ENCODE peak calls at places on chromosomes 6 and 20, in ten cellular contexts. E is colonic mucosa, N is RWPE1, X is HT-29, P is non-pigmented ciliary epithelial cell, T is HFFc6, L is adipocyte, A is NCI-H510A, F is AG04449, J is endodermal cell. U is an unnamed sample.

GRCh38 chr6:17012421-17013225 is 89.2 kb upstream of the STMND1 start:
- DNase-seq in J (peak), N (no peak), A (no peak), L (peak), P (peak), F (peak), E (no peak), X (no peak), T (peak), U (no peak)

GRCh38 chr6:105487040-105487787 is 84.3 kb upstream of the PREP start:
- DNase-seq in X (no peak), J (no peak), F (no peak), P (no peak), A (peak), N (no peak), E (no peak), L (no peak), T (no peak), U (no peak)

GRCh38 chr20:46119547-46119946 is 1.4 kb downstream of the CD40 start:
- DNase-seq in E (no peak), A (no peak), P (no peak), F (no peak), X (no peak), N (no peak), L (no peak), T (no peak), J (no peak), U (no peak)

GRCh38 chr6:4851035-4851434 is 74.8 kb downstream of the CDYL start:
- DNase-seq in T (no peak), L (no peak), A (no peak), E (no peak), N (no peak), X (no peak), P (no peak), F (no peak), J (no peak), U (no peak)

GRCh38 chr20:7772376-7772775 is 167.9 kb downstream of the HAO1 start:
- DNase-seq in T (no peak), F (no peak), P (no peak), J (no peak), N (peak), L (peak), X (no peak), A (peak), E (no peak), U (peak)

GRCh38 chr6:36820700-36821580 is 18.3 kb downstream of the CPNE5 start:
- DNase-seq in J (peak), L (peak), X (no peak), A (no peak), E (no peak), F (no peak), N (no peak), P (peak), T (peak), U (peak)

GRCh38 chr6:13767121-13767794 is 47.1 kb downstream of the MCUR1 start:
- DNase-seq in F (no peak), N (no peak), A (no peak), T (peak), P (no peak), E (peak), X (no peak), J (peak), L (peak), U (peak)

GRCh38 chr6:125951323-125951722 is 5.2 kb upstream of the HINT3 start:
- DNase-seq in X (no peak), L (no peak), A (no peak), J (no peak), F (no peak), T (no peak), E (no peak), P (no peak), N (no peak), U (no peak)

GRCh38 chr20:58113706-58114105 is 114.7 kb downstream of the ANKRD60 start:
- DNase-seq in X (no peak), J (no peak), L (no peak), E (no peak), A (no peak), T (no peak), F (no peak), P (no peak), N (no peak), U (no peak)

GRCh38 chr6:48135352-48136084 is 24.5 kb upstream of the PTCHD4 start:
- DNase-seq in T (peak), E (no peak), X (peak), J (peak), F (no peak), A (no peak), L (peak), N (peak), P (no peak), U (peak)

GRCh38 chr20:2946988-2947961 is 74.0 kb downstream of the PTPRA start:
- DNase-seq in T (no peak), F (no peak), P (peak), J (no peak), N (no peak), L (peak), A (no peak), E (no peak), X (no peak), U (no peak)

GRCh38 chr20:4341804-4342560 is 326.6 kb upstream of the RNF24 start:
- DNase-seq in T (peak), A (no peak), L (peak), X (no peak), F (peak), E (no peak), J (no peak), P (peak), N (peak), U (peak)

GRCh38 chr6:117025310-117025709 is 148.3 kb downstream of the RFX6 start:
- DNase-seq in A (no peak), F (no peak), L (no peak), J (peak), T (no peak), P (no peak), N (no peak), E (no peak), X (no peak), U (no peak)

GRCh38 chr6:127146935-127147334 is 28.5 kb downstream of the RSPO3 start:
- DNase-seq in T (peak), X (no peak), P (peak), E (no peak), L (peak), A (no peak), J (no peak), N (peak), F (peak), U (peak)